ENCODE peak calls at places on chromosomes 11 and 22, in eight cellular contexts. D, Q, E, O, W, I, G and Z are unnamed samples.

GRCh38 chr22:40817737-40818136 is 1.4 kb downstream of the SLC25A17 start:
- ATAC-seq in D (no peak), Q (no peak), E (peak), O (no peak), W (no peak), I (no peak), G (no peak), Z (no peak)

GRCh38 chr22:36153756-36154155 is 6.8 kb downstream of the APOL3 start:
- ATAC-seq in D (no peak), Q (no peak), E (no peak), O (no peak), W (no peak), I (no peak), G (no peak), Z (no peak)

GRCh38 chr11:46345131-46345597 is 2.1 kb upstream of the DGKZ start:
- ATAC-seq in D (no peak), Q (peak), E (peak), O (no peak), W (peak), I (no peak), G (no peak), Z (no peak)

GRCh38 chr11:119025099-119025473 is 5.6 kb downstream of the SLC37A4 start:
- ATAC-seq in D (no peak), Q (no peak), E (peak), O (no peak), W (peak), I (no peak), G (no peak), Z (no peak)

GRCh38 chr11:102780491-102780918 is at the start of gene MMP10:
- ATAC-seq in D (no peak), Q (peak), E (no peak), O (peak), W (no peak), I (peak), G (peak), Z (no peak)

GRCh38 chr11:58864335-58864734 is 19.8 kb upstream of the GLYATL2 start:
- ATAC-seq in D (no peak), Q (no peak), E (no peak), O (no peak), W (no peak), I (no peak), G (no peak), Z (no peak)

GRCh38 chr22:40512426-40513136 is 123.9 kb downstream of the MRTFA start:
- ATAC-seq in D (peak), Q (no peak), E (no peak), O (no peak), W (peak), I (peak), G (peak), Z (peak)

GRCh38 chr11:87425943-87426342 is 388.2 kb downstream of the TMEM135 start:
- ATAC-seq in D (no peak), Q (no peak), E (no peak), O (no peak), W (no peak), I (no peak), G (peak), Z (no peak)

GRCh38 chr11:34251640-34251980 is 106.2 kb downstream of the ABTB2 start:
- ATAC-seq in D (peak), Q (no peak), E (no peak), O (no peak), W (no peak), I (peak), G (peak), Z (peak)

GRCh38 chr11:47177846-47178245 is 1.2 kb upstream of the ARFGAP2 start:
- ATAC-seq in D (peak), Q (peak), E (no peak), O (no peak), W (peak), I (no peak), G (no peak), Z (no peak)

GRCh38 chr11:88801484-88802123 is 264.2 kb downstream of the GRM5 start:
- ATAC-seq in D (no peak), Q (no peak), E (no peak), O (no peak), W (no peak), I (no peak), G (no peak), Z (no peak)

GRCh38 chr11:46953093-46953492 is 16.5 kb downstream of the CSTPP1 start:
- ATAC-seq in D (no peak), Q (no peak), E (no peak), O (no peak), W (no peak), I (no peak), G (no peak), Z (no peak)

GRCh38 chr22:38760477-38761201 is 4.8 kb upstream of the SUN2 start:
- ATAC-seq in D (no peak), Q (peak), E (no peak), O (no peak), W (no peak), I (no peak), G (no peak), Z (no peak)

GRCh38 chr11:74138572-74138971 is 32.2 kb downstream of the C2CD3 start:
- ATAC-seq in D (peak), Q (peak), E (peak), O (peak), W (peak), I (peak), G (peak), Z (peak)

GRCh38 chr11:45922425-45923082 is at the start of gene LARGE2:
- ATAC-seq in D (no peak), Q (peak), E (peak), O (peak), W (no peak), I (no peak), G (no peak), Z (no peak)

GRCh38 chr11:128915148-128915519 is 24.0 kb downstream of the KCNJ5 start:
- ATAC-seq in D (no peak), Q (no peak), E (no peak), O (no peak), W (peak), I (no peak), G (no peak), Z (no peak)

GRCh38 chr22:43550024-43550620 is 138.3 kb downstream of the MPPED1 start:
- ATAC-seq in D (no peak), Q (no peak), E (no peak), O (no peak), W (no peak), I (no peak), G (no peak), Z (no peak)

DNA sequence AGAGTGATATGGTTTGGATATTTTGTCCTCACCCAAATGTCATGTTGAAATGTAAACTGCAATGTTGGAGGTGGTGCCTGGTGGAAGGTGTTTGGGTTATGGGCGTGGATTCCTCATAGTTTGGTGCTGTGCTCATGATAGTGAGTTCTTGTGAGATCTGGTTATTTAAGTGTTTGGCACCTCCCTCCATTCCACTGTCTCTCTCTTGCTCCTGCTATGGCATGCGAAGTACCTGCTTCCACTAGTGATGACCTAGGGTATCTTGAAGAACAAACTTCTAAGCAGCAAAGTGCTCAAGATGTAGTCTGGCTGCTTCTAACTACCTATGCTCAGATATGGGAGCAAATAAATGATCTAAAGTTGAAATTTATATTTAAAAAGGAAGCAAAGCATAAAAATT is 55.9 kb upstream of the TSPAN18 start:
- ATAC-seq in D (no peak), Q (no peak), E (no peak), O (no peak), W (no peak), I (no peak), G (no peak), Z (no peak)
- H3K27ac ChIP-seq in D (no peak), Q (no peak), E (no peak), O (no peak), W (no peak), I (no peak), G (no peak), Z (no peak)

GRCh38 chr11:62852523-62853188 is 13.3 kb upstream of the WDR74 start:
- ATAC-seq in D (no peak), Q (no peak), E (no peak), O (no peak), W (no peak), I (no peak), G (no peak), Z (no peak)
- TF ChIP-seq POLR2A in D (no peak), Q (no peak), E (no peak), O (no peak), W (no peak), I (no peak), G (no peak), Z (no peak)

DNA sequence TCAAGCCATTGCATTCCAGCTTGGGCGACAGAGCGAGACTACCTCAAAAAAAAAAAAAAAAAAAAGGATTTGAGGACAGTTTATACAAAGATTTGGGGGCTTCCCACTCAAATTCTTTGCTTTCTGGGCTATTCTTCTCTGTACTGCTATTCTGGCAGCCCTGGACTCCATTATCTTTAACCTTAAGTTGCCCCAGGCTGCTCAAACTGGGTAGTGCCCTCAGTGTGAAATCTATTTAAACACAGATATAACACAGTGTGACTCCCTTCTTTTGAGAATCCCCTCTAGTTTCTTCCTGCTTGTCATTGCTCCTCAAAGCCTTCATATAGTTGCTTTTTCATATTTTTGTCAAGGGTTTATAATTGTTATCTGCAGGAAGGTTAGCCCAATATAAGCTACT is 49.5 kb upstream of the WEE1 start:
- ATAC-seq in D (no peak), Q (no peak), E (no peak), O (no peak), W (no peak), I (no peak), G (no peak), Z (no peak)
- TF ChIP-seq CTCF in D (no peak), Q (no peak), E (no peak), O (no peak), W (no peak), I (no peak), G (no peak), Z (no peak)

GRCh38 chr22:23215294-23216204 is 35.2 kb downstream of the BCR start:
- ATAC-seq in D (peak), Q (no peak), E (no peak), O (no peak), W (peak), I (no peak), G (peak), Z (peak)
- H3K27ac ChIP-seq in D (peak), Q (peak), E (no peak), O (no peak), W (peak), I (no peak), G (peak), Z (no peak)

GRCh38 chr11:9747229-9747628 is 83.4 kb downstream of the SWAP70 start:
- ATAC-seq in D (no peak), Q (no peak), E (no peak), O (no peak), W (no peak), I (no peak), G (no peak), Z (no peak)

GRCh38 chr11:9747816-9748215 is 83.9 kb downstream of the SWAP70 start:
- ATAC-seq in D (no peak), Q (no peak), E (no peak), O (no peak), W (no peak), I (no peak), G (no peak), Z (peak)

GRCh38 chr11:9750551-9750950 is 86.7 kb downstream of the SWAP70 start:
- ATAC-seq in D (no peak), Q (no peak), E (no peak), O (no peak), W (no peak), I (no peak), G (no peak), Z (no peak)

GRCh38 chr11:9745411-9746211 is 81.7 kb downstream of the SWAP70 start:
- ATAC-seq in D (no peak), Q (no peak), E (no peak), O (no peak), W (no peak), I (no peak), G (no peak), Z (no peak)

DNA sequence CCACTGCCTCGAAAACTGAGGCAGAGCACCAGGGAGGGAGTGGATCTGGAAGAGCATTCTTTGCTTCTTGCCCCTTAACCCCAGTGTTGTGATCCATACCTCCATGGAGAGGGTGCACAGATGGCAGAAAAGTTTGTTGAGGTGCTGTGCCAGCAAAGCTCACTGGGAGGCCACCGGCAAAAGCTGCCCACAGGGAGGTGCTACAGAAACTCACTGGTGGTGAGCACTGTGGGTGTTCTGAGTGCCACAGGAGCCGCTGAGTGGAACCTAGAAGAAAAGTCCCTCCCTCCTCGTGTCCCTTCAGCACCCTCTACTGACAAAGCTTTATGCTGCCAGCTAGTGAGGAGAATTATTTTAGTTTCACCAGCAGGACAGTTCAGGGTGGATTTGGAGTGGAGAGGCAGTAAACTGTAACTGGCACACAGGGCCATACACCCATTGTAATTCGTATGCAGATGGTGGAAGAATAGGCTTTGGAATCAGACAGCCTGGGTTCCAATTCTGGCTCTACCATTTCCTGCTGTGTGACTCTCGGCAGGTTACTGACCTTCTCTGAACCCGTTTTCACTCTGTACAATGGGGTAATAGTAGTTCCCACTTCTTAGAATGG is 84.6 kb downstream of the SWAP70 start:
- ATAC-seq in D (peak), Q (peak), E (peak), O (peak), W (peak), I (peak), G (peak), Z (peak)
- TF ChIP-seq POLR2A in D (no peak), Q (no peak), E (no peak), O (no peak), W (no peak), I (no peak), G (no peak), Z (no peak)

GRCh38 chr22:29702025-29702930 is 17.5 kb upstream of the CABP7 start:
- ATAC-seq in D (peak), Q (peak), E (no peak), O (peak), W (peak), I (peak), G (peak), Z (no peak)
- TF ChIP-seq CTCF in D (no peak), Q (no peak), E (no peak), O (peak), W (no peak), I (no peak), G (peak), Z (no peak)

GRCh38 chr22:33821290-33821689 is 99.0 kb downstream of the LARGE1 start:
- ATAC-seq in D (no peak), Q (no peak), E (no peak), O (no peak), W (no peak), I (no peak), G (peak), Z (no peak)

GRCh38 chr22:33823552-33823951 is 96.7 kb downstream of the LARGE1 start:
- ATAC-seq in D (peak), Q (peak), E (no peak), O (no peak), W (peak), I (no peak), G (peak), Z (no peak)

DNA sequence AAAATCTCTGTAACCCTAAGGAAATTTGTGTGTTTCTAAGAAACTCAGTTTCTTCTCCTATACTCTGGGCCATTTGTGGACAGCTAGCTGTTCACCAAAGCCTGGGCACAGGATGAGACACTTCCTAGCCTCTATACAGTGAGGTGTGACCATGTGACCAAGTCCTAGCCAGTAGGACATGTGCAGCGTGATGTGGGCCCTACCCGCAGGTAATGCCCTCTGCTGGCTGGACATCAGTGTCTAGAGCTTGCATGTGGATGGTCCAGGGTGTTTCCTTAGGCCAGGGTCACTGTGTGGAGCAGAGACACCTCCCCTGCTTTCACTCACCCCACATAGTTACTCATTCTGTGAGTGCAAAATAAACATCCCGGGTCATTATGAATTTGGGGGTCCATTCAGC is 100.5 kb downstream of the LARGE1 start:
- ATAC-seq in D (no peak), Q (peak), E (no peak), O (no peak), W (no peak), I (no peak), G (no peak), Z (no peak)
- H3K27ac ChIP-seq in D (no peak), Q (no peak), E (no peak), O (no peak), W (no peak), I (no peak), G (no peak), Z (no peak)